ENCODE peak calls at places on chromosomes 13 and 19, in ten cellular contexts. P is fibroblast of lung, X is Peyer's patch, V is vagina, B is progenitor cell of endocrine pancreas, D is cardiac muscle cell, S is WERI-Rb-1, F is AG09309, Y is left lung, T is Calu3. Z is an unnamed sample.
A peak's percentile ranks its signal among the peaks of the same experiment; 100 is the strongest.

GRCh38 chr13:37453246-37453645 is 145.3 kb downstream of the POSTN start:
- DNase-seq in P (peak; percentile 47), X (no peak), V (no peak), B (no peak), D (peak; percentile 63), S (no peak), F (no peak), Y (no peak), T (no peak), Z (no peak)

GRCh38 chr19:38386300-38386967 is 1.4 kb downstream of the GGN start:
- DNase-seq in P (no peak), X (no peak), V (no peak), B (no peak), D (no peak), S (no peak), F (no peak), Y (no peak), T (no peak), Z (no peak)

GRCh38 chr13:37806666-37807065 is 62.9 kb downstream of the TRPC4 start:
- DNase-seq in P (no peak), X (no peak), V (no peak), B (no peak), D (no peak), S (no peak), F (no peak), Y (no peak), T (no peak), Z (no peak)

GRCh38 chr19:38035515-38036495 is 128.8 kb downstream of the SIPA1L3 start:
- DNase-seq in P (peak; percentile 79), X (no peak), V (no peak), B (no peak), D (peak; percentile 38), S (peak; percentile 38), F (no peak), Y (no peak), T (no peak), Z (no peak)

GRCh38 chr19:1252818-1253513 is 4.6 kb downstream of the MIDN start:
- DNase-seq in P (peak; percentile 98), X (peak; percentile 92), V (no peak), B (no peak), D (peak; percentile 99), S (no peak), F (peak; percentile 96), Y (peak; percentile 95), T (peak; percentile 73), Z (no peak)

GRCh38 chr13:45658586-45659235 is 43.2 kb upstream of the ERICH6B start:
- DNase-seq in P (peak; percentile 91), X (no peak), V (no peak), B (no peak), D (peak; percentile 8), S (no peak), F (peak; percentile 66), Y (no peak), T (no peak), Z (no peak)

GRCh38 chr19:7815325-7815724 is 14.7 kb upstream of the EVI5L start:
- DNase-seq in P (no peak), X (no peak), V (no peak), B (no peak), D (no peak), S (no peak), F (no peak), Y (no peak), T (no peak), Z (no peak)

GRCh38 chr13:39073983-39074382 is 35.7 kb downstream of the NHLRC3 start:
- DNase-seq in P (no peak), X (no peak), V (no peak), B (no peak), D (no peak), S (no peak), F (no peak), Y (no peak), T (no peak), Z (no peak)

GRCh38 chr13:30715837-30716236 is 19.5 kb upstream of the ALOX5AP start:
- DNase-seq in P (no peak), X (no peak), V (no peak), B (no peak), D (no peak), S (no peak), F (no peak), Y (no peak), T (no peak), Z (no peak)

GRCh38 chr19:14368011-14368513 is 13.2 kb upstream of the ADGRE5 start:
- DNase-seq in P (no peak), X (no peak), V (no peak), B (no peak), D (peak; percentile 21), S (no peak), F (no peak), Y (no peak), T (no peak), Z (no peak)

GRCh38 chr13:48574036-48574796 is 41.3 kb upstream of the RCBTB2 start:
- DNase-seq in P (no peak), X (no peak), V (no peak), B (no peak), D (no peak), S (no peak), F (no peak), Y (no peak), T (no peak), Z (no peak)

GRCh38 chr13:67283602-67284001 is 53.5 kb upstream of the PCDH9 start:
- DNase-seq in P (peak; percentile 65), X (no peak), V (no peak), B (no peak), D (peak; percentile 10), S (no peak), F (no peak), Y (no peak), T (peak; percentile 4), Z (no peak)

GRCh38 chr13:51643114-51643881 is 59.0 kb downstream of the WDFY2 start:
- DNase-seq in P (peak; percentile 95), X (no peak), V (no peak), B (no peak), D (peak; percentile 85), S (no peak), F (peak; percentile 87), Y (no peak), T (no peak), Z (no peak)

DNA sequence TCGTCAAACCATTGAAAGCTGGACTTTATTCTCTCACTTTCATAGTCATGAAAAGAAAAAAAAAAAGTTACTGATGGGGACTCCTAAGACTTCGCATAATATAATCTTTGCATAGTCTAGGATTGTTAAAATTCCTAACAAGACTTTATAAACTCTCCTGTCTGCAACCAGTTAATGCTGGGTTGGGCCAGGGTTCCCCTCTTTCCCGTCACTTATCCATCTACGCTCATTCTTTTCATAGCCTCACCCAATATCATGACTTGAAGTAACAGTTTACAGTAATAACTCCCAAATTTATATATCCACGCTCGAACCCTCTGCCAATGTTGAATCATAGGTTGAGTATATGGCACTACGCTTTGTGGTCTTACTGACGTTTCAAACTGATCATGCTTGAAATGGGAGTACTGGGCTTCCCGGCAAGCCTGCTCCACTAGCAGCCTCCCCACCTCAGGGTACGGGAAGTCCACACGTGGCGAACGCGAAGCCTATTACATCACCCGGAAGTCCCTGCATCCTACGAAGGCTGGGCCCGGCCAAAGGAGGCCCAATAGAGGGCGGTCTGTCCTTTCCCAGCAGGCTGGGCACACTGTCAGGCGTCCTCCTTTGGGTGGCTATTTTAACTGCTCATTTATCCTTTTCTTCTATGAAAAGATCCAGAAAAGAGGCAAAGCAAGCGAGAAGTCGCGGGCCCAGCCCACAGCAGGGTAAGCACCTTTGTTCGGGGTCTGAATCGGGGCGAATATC is 694 bp upstream of the ZNF460 start:
- DNase-seq in P (peak; percentile 99), X (peak; percentile 86), V (no peak), B (peak; percentile 54), D (peak; percentile 98), S (peak; percentile 93), F (peak; percentile 94), Y (peak; percentile 94), T (peak; percentile 90), Z (peak; percentile 88)
- TF ChIP-seq CTCF in P (peak; percentile 37), X (no peak), V (no peak), B (peak; percentile 39), D (peak; percentile 40), S (peak; percentile 26), F (peak; percentile 33), Y (peak; percentile 9), T (no peak), Z (no peak)

DNA sequence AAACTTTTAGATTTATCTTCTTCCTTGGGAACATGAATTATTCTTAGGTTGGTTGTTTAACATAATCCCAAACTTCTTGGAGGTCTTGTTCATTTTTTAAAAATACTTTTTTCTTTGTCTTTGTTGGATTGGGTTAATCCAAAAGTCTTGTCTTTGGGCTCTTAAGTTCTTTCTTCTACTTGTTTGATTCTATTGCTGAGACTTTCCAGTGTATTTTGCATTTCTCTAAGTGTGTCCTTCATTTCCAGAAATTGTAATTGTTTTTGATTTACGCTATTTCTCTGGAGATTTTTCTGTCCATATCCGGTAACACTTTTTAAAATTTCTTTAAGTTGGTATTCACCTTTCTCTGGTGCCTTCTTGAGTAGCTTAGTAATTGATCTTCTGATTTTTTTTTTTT is 9.8 kb upstream of the KLK15 start:
- DNase-seq in P (no peak), X (no peak), V (no peak), B (no peak), D (no peak), S (no peak), F (no peak), Y (no peak), T (no peak), Z (no peak)
- TF ChIP-seq CTCF in P (no peak), X (no peak), V (no peak), B (no peak), D (no peak), S (no peak), F (no peak), Y (no peak), T (no peak), Z (no peak)

DNA sequence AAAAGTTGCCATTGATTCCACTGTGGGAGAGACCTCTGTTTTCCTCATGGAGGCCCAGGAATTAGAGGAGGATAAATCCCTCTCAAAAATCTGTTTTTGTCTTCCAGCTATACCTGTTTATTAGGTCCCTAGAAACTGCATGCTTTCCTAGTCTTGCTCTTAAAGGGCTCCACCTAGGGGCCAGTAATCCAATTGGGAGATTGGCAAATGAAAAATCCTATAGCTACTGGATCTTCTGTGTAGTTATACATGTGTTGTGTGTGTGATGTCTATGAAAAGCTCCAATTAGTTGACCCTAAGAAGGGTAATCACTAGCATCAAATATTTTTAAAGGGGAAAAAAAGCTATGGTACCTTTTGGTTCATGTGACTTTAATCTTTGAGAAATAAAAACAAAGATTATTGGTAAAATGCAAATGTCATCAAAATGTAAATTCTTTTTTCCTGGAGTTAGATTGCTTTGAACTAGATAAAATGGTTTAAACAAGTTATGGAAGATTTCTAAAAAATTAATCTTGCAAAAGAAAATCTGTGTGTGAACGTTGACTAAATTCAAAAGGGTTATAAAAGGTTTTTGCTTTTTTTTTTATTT is 63.4 kb upstream of the C1QTNF9B start:
- DNase-seq in P (peak; percentile 48), X (no peak), V (no peak), B (no peak), D (peak; percentile 69), S (peak; percentile 75), F (no peak), Y (no peak), T (peak; percentile 54), Z (no peak)
- TF ChIP-seq CTCF in P (peak; percentile 91), X (peak; percentile 58), V (peak; percentile 29), B (peak; percentile 84), D (peak; percentile 86), S (peak; percentile 70), F (peak; percentile 79), Y (peak; percentile 51), T (peak; percentile 41), Z (no peak)

DNA sequence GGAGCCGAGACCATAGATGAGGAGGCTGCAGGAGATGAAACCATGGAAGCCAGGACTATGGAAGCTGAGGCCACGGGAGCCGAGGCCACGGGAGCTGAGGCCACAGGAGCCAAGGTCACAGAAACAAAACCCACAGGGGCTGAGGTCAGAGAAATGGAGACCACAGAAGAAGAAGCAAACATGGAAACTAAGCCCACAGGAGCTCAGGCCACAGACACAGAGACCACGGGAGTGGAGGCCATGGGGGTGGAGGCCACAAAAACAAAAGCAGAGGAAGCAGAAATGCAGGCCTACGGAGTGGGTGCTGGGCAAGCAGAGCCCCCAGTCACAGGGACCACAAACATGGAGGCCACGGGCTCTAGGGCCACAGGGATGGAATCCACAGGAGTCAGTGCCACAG is 12.5 kb upstream of the EBI3 start:
- DNase-seq in P (no peak), X (no peak), V (no peak), B (no peak), D (no peak), S (no peak), F (no peak), Y (no peak), T (no peak), Z (no peak)
- TF ChIP-seq CTCF in P (no peak), X (no peak), V (no peak), B (no peak), D (no peak), S (no peak), F (no peak), Y (no peak), T (no peak), Z (no peak)